ENCODE peak calls at places on chromosomes 4 and X, in four cellular contexts. X, M, S and K are unnamed samples.

GRCh38 chrX:17412692-17413091 is 37.7 kb downstream of the NHS start:
- DNase-seq in X (peak), M (peak), S (no peak), K (peak)

GRCh38 chrX:19800821-19801220 is 86.6 kb downstream of the SH3KBP1 start:
- DNase-seq in X (no peak), M (no peak), S (no peak), K (no peak)

GRCh38 chr4:1099684-1100335 is 13.6 kb downstream of the RNF212 start:
- DNase-seq in X (no peak), M (no peak), S (no peak), K (no peak)

GRCh38 chr4:145511913-145512522 is 30.4 kb downstream of the SMAD1 start:
- DNase-seq in X (peak), M (peak), S (no peak), K (peak)

GRCh38 chrX:38409289-38409688 is 56.9 kb downstream of the OTC start:
- DNase-seq in X (peak), M (no peak), S (no peak), K (no peak)

GRCh38 chr4:86582453-86582852 is 11.7 kb upstream of the PTPN13 start:
- DNase-seq in X (peak), M (no peak), S (no peak), K (no peak)

GRCh38 chrX:75131973-75132627 is 24.0 kb downstream of the ABCB7 start:
- DNase-seq in X (no peak), M (no peak), S (no peak), K (no peak)

GRCh38 chrX:68273887-68274286 is 159.4 kb downstream of the OPHN1 start:
- DNase-seq in X (no peak), M (peak), S (peak), K (no peak)

GRCh38 chrX:49155243-49155899 is 7.2 kb upstream of the MAGIX start:
- DNase-seq in X (peak), M (peak), S (no peak), K (peak)

GRCh38 chrX:116317409-116317808 is 119.0 kb upstream of the SLC6A14 start:
- DNase-seq in X (peak), M (peak), S (no peak), K (peak)

GRCh38 chrX:136711147-136711546 is 63.2 kb downstream of the CD40LG start:
- DNase-seq in X (peak), M (peak), S (no peak), K (peak)

GRCh38 chr4:149952101-149952500 is 126.1 kb upstream of the DCLK2 start:
- DNase-seq in X (no peak), M (no peak), S (no peak), K (no peak)

GRCh38 chr4:23945521-23946017 is 55.7 kb upstream of the PPARGC1A start:
- DNase-seq in X (peak), M (peak), S (no peak), K (peak)

GRCh38 chr4:53997901-53998300 is 66.5 kb downstream of the CHIC2 start:
- DNase-seq in X (peak), M (no peak), S (no peak), K (no peak)

GRCh38 chr4:123116412-123116811 is 194.0 kb upstream of the NUDT6 start:
- DNase-seq in X (no peak), M (peak), S (no peak), K (no peak)

GRCh38 chrX:13029341-13029740 is 15.1 kb downstream of the FAM9C start:
- DNase-seq in X (peak), M (peak), S (no peak), K (peak)

GRCh38 chrX:19673334-19674040 is 158.2 kb upstream of the MAP3K15 start:
- DNase-seq in X (peak), M (peak), S (no peak), K (peak)

GRCh38 chrX:45524296-45524695 is 323.6 kb upstream of the DIPK2B start:
- DNase-seq in X (no peak), M (peak), S (no peak), K (peak)

GRCh38 chr4:5101571-5101970 is 50.3 kb downstream of the STK32B start:
- DNase-seq in X (peak), M (no peak), S (no peak), K (no peak)

GRCh38 chr4:3299122-3299521 is 6.3 kb downstream of the RGS12 start:
- DNase-seq in X (no peak), M (no peak), S (no peak), K (no peak)

GRCh38 chrX:133921764-133922389 is 63.5 kb downstream of the GPC3 start:
- DNase-seq in X (peak), M (peak), S (peak), K (no peak)

GRCh38 chr4:150216725-150217124 is 138.5 kb downstream of the DCLK2 start:
- DNase-seq in X (no peak), M (no peak), S (no peak), K (no peak)

GRCh38 chr4:159071178-159071968 is 31.5 kb upstream of the RAPGEF2 start:
- DNase-seq in X (peak), M (peak), S (no peak), K (peak)

GRCh38 chr4:90074322-90074886 is 52.8 kb upstream of the CCSER1 start:
- DNase-seq in X (no peak), M (no peak), S (peak), K (no peak)